ENCODE peak calls at places on chromosomes 6 and 20, in seven cellular contexts. One of them, this sample, is unnamed.

GRCh38 chr20:59000326-59000725 is 6.7 kb downstream of the CTSZ start:
- DNase-seq in AG04450: no peak
- DNase-seq in fibroblast of the aortic adventitia: no peak
- DNase-seq in DMS 273 treated with DMSO at 0.1 percent for 48 hours: no peak
- DNase-seq in GDM1: no peak
- DNase-seq in GM12865: no peak
- DNase-seq in AG20443: no peak
- DNase-seq in this sample: no peak

GRCh38 chr6:107124934-107125348 is 9.6 kb upstream of the BEND3 start:
- DNase-seq in AG04450: no peak
- DNase-seq in fibroblast of the aortic adventitia: no peak
- DNase-seq in DMS 273 treated with DMSO at 0.1 percent for 48 hours: no peak
- DNase-seq in GDM1: no peak
- DNase-seq in GM12865: peak
- DNase-seq in AG20443: no peak
- DNase-seq in this sample: no peak

GRCh38 chr20:34891166-34892062 is 15.0 kb downstream of the ACSS2 start:
- DNase-seq in AG04450: no peak
- DNase-seq in fibroblast of the aortic adventitia: peak
- DNase-seq in DMS 273 treated with DMSO at 0.1 percent for 48 hours: no peak
- DNase-seq in GDM1: no peak
- DNase-seq in GM12865: peak
- DNase-seq in AG20443: peak
- DNase-seq in this sample: no peak

GRCh38 chr6:55953384-55953783 is 78.0 kb upstream of the BMP5 start:
- DNase-seq in AG04450: peak
- DNase-seq in fibroblast of the aortic adventitia: peak
- DNase-seq in DMS 273 treated with DMSO at 0.1 percent for 48 hours: peak
- DNase-seq in GDM1: no peak
- DNase-seq in GM12865: peak
- DNase-seq in AG20443: peak
- DNase-seq in this sample: peak

GRCh38 chr6:134840086-134840485 is 109.8 kb downstream of the ALDH8A1 start:
- DNase-seq in AG04450: no peak
- DNase-seq in fibroblast of the aortic adventitia: no peak
- DNase-seq in DMS 273 treated with DMSO at 0.1 percent for 48 hours: no peak
- DNase-seq in GDM1: no peak
- DNase-seq in GM12865: no peak
- DNase-seq in AG20443: no peak
- DNase-seq in this sample: no peak

GRCh38 chr6:163254341-163254835 is 160.1 kb upstream of the QKI start:
- DNase-seq in AG04450: no peak
- DNase-seq in fibroblast of the aortic adventitia: no peak
- DNase-seq in DMS 273 treated with DMSO at 0.1 percent for 48 hours: no peak
- DNase-seq in GDM1: no peak
- DNase-seq in GM12865: no peak
- DNase-seq in AG20443: no peak
- DNase-seq in this sample: no peak

GRCh38 chr6:167898673-167899311 is 72.1 kb downstream of the AFDN start:
- DNase-seq in AG04450: peak
- DNase-seq in fibroblast of the aortic adventitia: peak
- DNase-seq in DMS 273 treated with DMSO at 0.1 percent for 48 hours: peak
- DNase-seq in GDM1: no peak
- DNase-seq in GM12865: peak
- DNase-seq in AG20443: peak
- DNase-seq in this sample: no peak

GRCh38 chr6:161414800-161415199 is 140.9 kb upstream of the AGPAT4 start:
- DNase-seq in AG04450: no peak
- DNase-seq in fibroblast of the aortic adventitia: no peak
- DNase-seq in DMS 273 treated with DMSO at 0.1 percent for 48 hours: no peak
- DNase-seq in GDM1: no peak
- DNase-seq in GM12865: no peak
- DNase-seq in AG20443: no peak
- DNase-seq in this sample: no peak

GRCh38 chr6:131755597-131755996 is 44.8 kb upstream of the CTAGE9 start:
- DNase-seq in AG04450: peak
- DNase-seq in fibroblast of the aortic adventitia: peak
- DNase-seq in DMS 273 treated with DMSO at 0.1 percent for 48 hours: no peak
- DNase-seq in GDM1: no peak
- DNase-seq in GM12865: no peak
- DNase-seq in AG20443: peak
- DNase-seq in this sample: peak

GRCh38 chr20:2292711-2293110 is 3.1 kb upstream of the TGM3 start:
- DNase-seq in AG04450: no peak
- DNase-seq in fibroblast of the aortic adventitia: no peak
- DNase-seq in DMS 273 treated with DMSO at 0.1 percent for 48 hours: no peak
- DNase-seq in GDM1: no peak
- DNase-seq in GM12865: no peak
- DNase-seq in AG20443: peak
- DNase-seq in this sample: no peak

GRCh38 chr6:67909354-67909753 is 725.7 kb upstream of the ADGRB3 start:
- DNase-seq in AG04450: no peak
- DNase-seq in fibroblast of the aortic adventitia: no peak
- DNase-seq in DMS 273 treated with DMSO at 0.1 percent for 48 hours: no peak
- DNase-seq in GDM1: no peak
- DNase-seq in GM12865: no peak
- DNase-seq in AG20443: no peak
- DNase-seq in this sample: no peak

GRCh38 chr6:148203970-148204369 is 138.7 kb upstream of the SASH1 start:
- DNase-seq in AG04450: peak
- DNase-seq in fibroblast of the aortic adventitia: no peak
- DNase-seq in DMS 273 treated with DMSO at 0.1 percent for 48 hours: peak
- DNase-seq in GDM1: peak
- DNase-seq in GM12865: peak
- DNase-seq in AG20443: peak
- DNase-seq in this sample: no peak

GRCh38 chr6:684831-685636 is 7.9 kb downstream of the EXOC2 start:
- DNase-seq in AG04450: no peak
- DNase-seq in fibroblast of the aortic adventitia: peak
- DNase-seq in DMS 273 treated with DMSO at 0.1 percent for 48 hours: no peak
- DNase-seq in GDM1: no peak
- DNase-seq in GM12865: peak
- DNase-seq in AG20443: peak
- DNase-seq in this sample: no peak

GRCh38 chr20:3786126-3786484 is 435 bp downstream of the CENPB start:
- DNase-seq in AG04450: no peak
- DNase-seq in fibroblast of the aortic adventitia: peak
- DNase-seq in DMS 273 treated with DMSO at 0.1 percent for 48 hours: peak
- DNase-seq in GDM1: no peak
- DNase-seq in GM12865: peak
- DNase-seq in AG20443: peak
- DNase-seq in this sample: no peak

GRCh38 chr6:45323656-45324224 is 4.4 kb upstream of the RUNX2 start:
- DNase-seq in AG04450: no peak
- DNase-seq in fibroblast of the aortic adventitia: no peak
- DNase-seq in DMS 273 treated with DMSO at 0.1 percent for 48 hours: no peak
- DNase-seq in GDM1: peak
- DNase-seq in GM12865: no peak
- DNase-seq in AG20443: no peak
- DNase-seq in this sample: no peak

GRCh38 chr6:122028933-122029332 is 370.5 kb upstream of the HSF2 start:
- DNase-seq in AG04450: no peak
- DNase-seq in fibroblast of the aortic adventitia: no peak
- DNase-seq in DMS 273 treated with DMSO at 0.1 percent for 48 hours: no peak
- DNase-seq in GDM1: no peak
- DNase-seq in GM12865: no peak
- DNase-seq in AG20443: no peak
- DNase-seq in this sample: no peak

GRCh38 chr6:113017316-113017715 is 670.2 kb downstream of the RFPL4B start:
- DNase-seq in AG04450: no peak
- DNase-seq in fibroblast of the aortic adventitia: no peak
- DNase-seq in DMS 273 treated with DMSO at 0.1 percent for 48 hours: no peak
- DNase-seq in GDM1: no peak
- DNase-seq in GM12865: no peak
- DNase-seq in AG20443: no peak
- DNase-seq in this sample: no peak

GRCh38 chr20:18738055-18738454 is 75.5 kb upstream of the SCP2D1 start:
- DNase-seq in AG04450: no peak
- DNase-seq in fibroblast of the aortic adventitia: peak
- DNase-seq in DMS 273 treated with DMSO at 0.1 percent for 48 hours: no peak
- DNase-seq in GDM1: no peak
- DNase-seq in GM12865: no peak
- DNase-seq in AG20443: peak
- DNase-seq in this sample: no peak

GRCh38 chr6:130020106-130020851 is 1.9 kb downstream of the L3MBTL3 start:
- DNase-seq in AG04450: no peak
- DNase-seq in fibroblast of the aortic adventitia: no peak
- DNase-seq in DMS 273 treated with DMSO at 0.1 percent for 48 hours: no peak
- DNase-seq in GDM1: no peak
- DNase-seq in GM12865: peak
- DNase-seq in AG20443: peak
- DNase-seq in this sample: no peak

GRCh38 chr6:40395066-40395697 is 192.0 kb downstream of the LRFN2 start:
- DNase-seq in AG04450: no peak
- DNase-seq in fibroblast of the aortic adventitia: no peak
- DNase-seq in DMS 273 treated with DMSO at 0.1 percent for 48 hours: no peak
- DNase-seq in GDM1: no peak
- DNase-seq in GM12865: no peak
- DNase-seq in AG20443: peak
- DNase-seq in this sample: no peak

GRCh38 chr6:43725643-43726580 is 38.3 kb upstream of the MRPS18A start:
- DNase-seq in AG04450: no peak
- DNase-seq in fibroblast of the aortic adventitia: no peak
- DNase-seq in DMS 273 treated with DMSO at 0.1 percent for 48 hours: no peak
- DNase-seq in GDM1: no peak
- DNase-seq in GM12865: no peak
- DNase-seq in AG20443: no peak
- DNase-seq in this sample: no peak

GRCh38 chr6:119360262-119360915 is 10.8 kb upstream of the MAN1A1 start:
- DNase-seq in AG04450: no peak
- DNase-seq in fibroblast of the aortic adventitia: no peak
- DNase-seq in DMS 273 treated with DMSO at 0.1 percent for 48 hours: no peak
- DNase-seq in GDM1: no peak
- DNase-seq in GM12865: no peak
- DNase-seq in AG20443: no peak
- DNase-seq in this sample: no peak

GRCh38 chr20:43533060-43533459 is 25.6 kb downstream of the L3MBTL1 start:
- DNase-seq in AG04450: no peak
- DNase-seq in fibroblast of the aortic adventitia: peak
- DNase-seq in DMS 273 treated with DMSO at 0.1 percent for 48 hours: no peak
- DNase-seq in GDM1: no peak
- DNase-seq in GM12865: no peak
- DNase-seq in AG20443: peak
- DNase-seq in this sample: no peak

GRCh38 chr20:11907621-11908020 is 10.1 kb upstream of the BTBD3 start:
- DNase-seq in AG04450: no peak
- DNase-seq in fibroblast of the aortic adventitia: no peak
- DNase-seq in DMS 273 treated with DMSO at 0.1 percent for 48 hours: no peak
- DNase-seq in GDM1: no peak
- DNase-seq in GM12865: no peak
- DNase-seq in AG20443: no peak
- DNase-seq in this sample: no peak

GRCh38 chr6:5172057-5172683 is 87.0 kb downstream of the PPP1R3G start:
- DNase-seq in AG04450: no peak
- DNase-seq in fibroblast of the aortic adventitia: no peak
- DNase-seq in DMS 273 treated with DMSO at 0.1 percent for 48 hours: no peak
- DNase-seq in GDM1: no peak
- DNase-seq in GM12865: no peak
- DNase-seq in AG20443: no peak
- DNase-seq in this sample: no peak

GRCh38 chr6:1738682-1739081 is 129.0 kb downstream of the FOXC1 start:
- DNase-seq in AG04450: no peak
- DNase-seq in fibroblast of the aortic adventitia: no peak
- DNase-seq in DMS 273 treated with DMSO at 0.1 percent for 48 hours: no peak
- DNase-seq in GDM1: no peak
- DNase-seq in GM12865: no peak
- DNase-seq in AG20443: no peak
- DNase-seq in this sample: no peak

GRCh38 chr6:19603716-19604115 is 233.5 kb upstream of the ID4 start:
- DNase-seq in AG04450: no peak
- DNase-seq in fibroblast of the aortic adventitia: peak
- DNase-seq in DMS 273 treated with DMSO at 0.1 percent for 48 hours: no peak
- DNase-seq in GDM1: no peak
- DNase-seq in GM12865: no peak
- DNase-seq in AG20443: no peak
- DNase-seq in this sample: no peak

GRCh38 chr6:27178001-27178730 is 69.3 kb upstream of the PRSS16 start:
- DNase-seq in AG04450: peak
- DNase-seq in fibroblast of the aortic adventitia: peak
- DNase-seq in DMS 273 treated with DMSO at 0.1 percent for 48 hours: peak
- DNase-seq in GDM1: peak
- DNase-seq in GM12865: peak
- DNase-seq in AG20443: peak
- DNase-seq in this sample: no peak

GRCh38 chr20:22207280-22207679 is 377.1 kb downstream of the FOXA2 start:
- DNase-seq in AG04450: no peak
- DNase-seq in fibroblast of the aortic adventitia: no peak
- DNase-seq in DMS 273 treated with DMSO at 0.1 percent for 48 hours: no peak
- DNase-seq in GDM1: no peak
- DNase-seq in GM12865: no peak
- DNase-seq in AG20443: no peak
- DNase-seq in this sample: no peak

This sample was measured in HS-27A.